ENCODE peak calls at places on chromosome 15, in four cellular contexts. One of them, this sample, is unnamed.

GRCh38 chr15:73601449-73602425 is 31.5 kb downstream of the NPTN start:
- ATAC-seq in HepG2: peak
- ATAC-seq in GM12878: peak
- ATAC-seq in A549: peak
- ATAC-seq in this sample: peak

GRCh38 chr15:77782691-77783090 is 150.0 kb upstream of the LINGO1 start:
- ATAC-seq in A549: no peak
- ATAC-seq in HepG2: no peak
- ATAC-seq in GM12878: no peak
- ATAC-seq in this sample: no peak

GRCh38 chr15:68542771-68543544 is 35.8 kb upstream of the CORO2B start:
- ATAC-seq in A549: peak
- ATAC-seq in HepG2: no peak
- ATAC-seq in GM12878: no peak
- ATAC-seq in this sample: peak

GRCh38 chr15:69357773-69358765 is 56.1 kb upstream of the KIF23 start:
- ATAC-seq in GM12878: no peak
- ATAC-seq in HepG2: peak
- ATAC-seq in A549: peak
- ATAC-seq in this sample: no peak

GRCh38 chr15:85500729-85501128 is 120.3 kb downstream of the AKAP13 start:
- ATAC-seq in A549: no peak
- ATAC-seq in HepG2: no peak
- ATAC-seq in GM12878: no peak
- ATAC-seq in this sample: no peak

GRCh38 chr15:88647362-88648105 is 8.7 kb downstream of the ISG20 start:
- ATAC-seq in HepG2: no peak
- ATAC-seq in A549: no peak
- ATAC-seq in GM12878: peak
- ATAC-seq in this sample: no peak

GRCh38 chr15:52790941-52791751 is 1.0 kb upstream of the ONECUT1 start:
- ATAC-seq in HepG2: no peak
- ATAC-seq in A549: no peak
- ATAC-seq in GM12878: no peak
- ATAC-seq in this sample: no peak

GRCh38 chr15:78004222-78004727 is 73.2 kb downstream of the TBC1D2B start:
- ATAC-seq in A549: no peak
- ATAC-seq in GM12878: peak
- ATAC-seq in HepG2: no peak
- ATAC-seq in this sample: no peak

GRCh38 chr15:39497759-39498565 is 82.9 kb upstream of the THBS1 start:
- ATAC-seq in GM12878: no peak
- ATAC-seq in HepG2: no peak
- ATAC-seq in A549: no peak
- ATAC-seq in this sample: no peak

GRCh38 chr15:59918994-59919951 is 84.8 kb upstream of the FOXB1 start:
- ATAC-seq in HepG2: no peak
- ATAC-seq in GM12878: peak
- ATAC-seq in A549: peak
- ATAC-seq in this sample: no peak

GRCh38 chr15:55344206-55344605 is 25.2 kb downstream of the PIGB start:
- ATAC-seq in GM12878: no peak
- ATAC-seq in HepG2: no peak
- ATAC-seq in A549: no peak
- ATAC-seq in this sample: no peak

GRCh38 chr15:32794973-32795372 is 77.2 kb downstream of the GREM1 start:
- ATAC-seq in HepG2: no peak
- ATAC-seq in A549: no peak
- ATAC-seq in GM12878: no peak
- ATAC-seq in this sample: no peak

GRCh38 chr15:34362047-34362773 is 4.8 kb downstream of the LPCAT4 start:
- ATAC-seq in A549: no peak
- ATAC-seq in GM12878: no peak
- ATAC-seq in HepG2: no peak
- ATAC-seq in this sample: no peak

GRCh38 chr15:68518785-68519430 is 59.9 kb upstream of the CORO2B start:
- ATAC-seq in A549: no peak
- ATAC-seq in GM12878: peak
- ATAC-seq in HepG2: no peak
- ATAC-seq in this sample: no peak

GRCh38 chr15:58026552-58026951 is 39.0 kb downstream of the ALDH1A2 start:
- ATAC-seq in GM12878: no peak
- ATAC-seq in A549: no peak
- ATAC-seq in HepG2: no peak
- ATAC-seq in this sample: no peak

GRCh38 chr15:52278636-52279367 is 16.8 kb downstream of the MYO5C start:
- ATAC-seq in HepG2: no peak
- ATAC-seq in GM12878: no peak
- ATAC-seq in A549: no peak
- ATAC-seq in this sample: no peak

GRCh38 chr15:66941791-66942190 is 123.6 kb upstream of the SMAD3 start:
- ATAC-seq in HepG2: no peak
- ATAC-seq in A549: no peak
- ATAC-seq in GM12878: no peak
- ATAC-seq in this sample: no peak

GRCh38 chr15:78993257-78993930 is 48.5 kb upstream of the CTSH start:
- ATAC-seq in GM12878: no peak
- ATAC-seq in A549: no peak
- ATAC-seq in HepG2: peak
- ATAC-seq in this sample: no peak

GRCh38 chr15:56719774-56720555 is 13.3 kb downstream of the ZNF280D start:
- ATAC-seq in A549: no peak
- ATAC-seq in HepG2: no peak
- ATAC-seq in GM12878: no peak
- ATAC-seq in this sample: no peak

GRCh38 chr15:29383367-29383766 is 113.7 kb upstream of the NSMCE3 start:
- ATAC-seq in GM12878: no peak
- ATAC-seq in A549: no peak
- ATAC-seq in HepG2: no peak
- ATAC-seq in this sample: no peak

GRCh38 chr15:100111103-100112060 is 230.4 kb downstream of the ADAMTS17 start:
- ATAC-seq in GM12878: no peak
- ATAC-seq in HepG2: peak
- ATAC-seq in A549: peak
- ATAC-seq in this sample: peak

GRCh38 chr15:71274448-71274798 is 159.2 kb downstream of the THSD4 start:
- ATAC-seq in GM12878: no peak
- ATAC-seq in A549: no peak
- ATAC-seq in HepG2: no peak
- ATAC-seq in this sample: no peak

GRCh38 chr15:71273731-71274447 is 158.6 kb downstream of the THSD4 start:
- ATAC-seq in HepG2: no peak
- ATAC-seq in GM12878: no peak
- ATAC-seq in A549: peak
- ATAC-seq in this sample: no peak

GRCh38 chr15:71275566-71276354 is 160.5 kb downstream of the THSD4 start:
- ATAC-seq in GM12878: no peak
- ATAC-seq in HepG2: no peak
- ATAC-seq in A549: no peak
- ATAC-seq in this sample: no peak

GRCh38 chr15:71275098-71275497 is 159.8 kb downstream of the THSD4 start:
- ATAC-seq in A549: peak
- ATAC-seq in GM12878: no peak
- ATAC-seq in HepG2: no peak
- ATAC-seq in this sample: no peak

GRCh38 chr15:71276355-71276665 is 161.0 kb downstream of the THSD4 start:
- ATAC-seq in A549: no peak
- ATAC-seq in HepG2: no peak
- ATAC-seq in GM12878: no peak
- ATAC-seq in this sample: no peak
- TF ChIP-seq EP300 in A549: no peak
- TF ChIP-seq EP300 in HepG2: no peak
- TF ChIP-seq EP300 in GM12878: no peak
- TF ChIP-seq EP300 in this sample: no peak

GRCh38 chr15:64816452-64816851 is 9.0 kb downstream of the PIF1 start:
- ATAC-seq in HepG2: peak
- ATAC-seq in A549: no peak
- ATAC-seq in GM12878: no peak
- ATAC-seq in this sample: no peak
- TF ChIP-seq CTCF in HepG2: peak
- TF ChIP-seq CTCF in A549: no peak
- TF ChIP-seq CTCF in GM12878: no peak
- TF ChIP-seq CTCF in this sample: no peak

DNA sequence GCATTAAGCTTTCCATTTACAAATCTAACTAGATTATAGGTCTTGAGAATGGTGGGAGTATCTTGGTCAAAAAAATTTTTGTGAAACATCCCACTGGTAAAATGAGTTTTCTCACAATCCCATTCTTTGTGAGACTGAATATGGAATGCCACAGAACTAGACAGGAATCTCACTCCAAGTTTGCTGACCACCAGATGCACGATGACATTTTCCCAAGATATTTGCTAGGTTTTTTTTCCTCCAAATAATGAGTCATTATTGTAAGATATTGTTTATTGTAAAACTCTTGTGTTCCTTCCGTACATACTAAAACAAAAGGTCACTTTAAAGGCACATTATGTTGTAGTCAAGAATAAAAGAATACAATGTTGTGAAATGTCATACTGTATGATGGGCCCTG is 53.9 kb downstream of the COPS2 start:
- ATAC-seq in HepG2: no peak
- ATAC-seq in A549: no peak
- ATAC-seq in GM12878: no peak
- ATAC-seq in this sample: no peak
- TF ChIP-seq EP300 in HepG2: no peak
- TF ChIP-seq EP300 in A549: no peak
- TF ChIP-seq EP300 in GM12878: no peak
- TF ChIP-seq EP300 in this sample: no peak

GRCh38 chr15:91380114-91380513 is 280.1 kb downstream of the SV2B start:
- ATAC-seq in GM12878: no peak
- ATAC-seq in HepG2: no peak
- ATAC-seq in A549: no peak
- ATAC-seq in this sample: no peak
- TF ChIP-seq CTCF in GM12878: no peak
- TF ChIP-seq CTCF in HepG2: no peak
- TF ChIP-seq CTCF in A549: no peak
- TF ChIP-seq CTCF in this sample: no peak

This sample was measured in gastroesophageal sphincter.